ENCODE peak calls at places on chromosomes 5 and 9, in eight cellular contexts. C is cardiac fibroblast; Y is CD4-positive, alpha-beta T cell; D is cardiac muscle cell; M is lower leg skin; I is left ventricle myocardium inferior; U is prostate gland; B is GM23338. E is an unnamed sample.

GRCh38 chr9:112042769-112043168 is 132.3 kb downstream of the SUSD1 start:
- DNase-seq in I (no peak), C (no peak), D (no peak), Y (no peak), M (no peak), U (no peak), B (no peak), E (no peak)

GRCh38 chr5:77751328-77752023 is 24.7 kb downstream of the TBCA start:
- DNase-seq in Y (no peak), C (no peak), D (no peak), U (no peak), I (no peak), M (no peak), B (peak), E (no peak)

GRCh38 chr9:133290751-133291302 is 15.8 kb upstream of the ABO start:
- DNase-seq in M (no peak), U (no peak), C (no peak), Y (no peak), D (no peak), I (no peak), B (peak), E (no peak)

GRCh38 chr5:124452389-124452788 is 294.1 kb downstream of the ZNF608 start:
- DNase-seq in U (no peak), I (no peak), D (no peak), Y (no peak), C (no peak), B (no peak), M (no peak), E (no peak)

GRCh38 chr5:926416-927171 is 33.9 kb downstream of the TRIP13 start:
- DNase-seq in M (no peak), D (peak), I (no peak), C (peak), Y (peak), B (peak), U (no peak), E (no peak)

GRCh38 chr9:105341784-105342183 is 97.3 kb downstream of the SLC44A1 start:
- DNase-seq in M (no peak), Y (no peak), B (no peak), I (no peak), C (peak), D (peak), U (no peak), E (no peak)

GRCh38 chr9:91162784-91163440 is 198.8 kb downstream of the AUH start:
- DNase-seq in B (no peak), U (no peak), Y (no peak), M (no peak), C (no peak), I (no peak), D (peak), E (no peak)

GRCh38 chr9:3847377-3847776 is 321.6 kb upstream of the RFX3 start:
- DNase-seq in M (no peak), C (no peak), Y (no peak), I (no peak), U (no peak), D (no peak), B (no peak), E (no peak)

GRCh38 chr5:81631124-81631523 is 119.8 kb downstream of the SSBP2 start:
- DNase-seq in Y (no peak), D (no peak), B (no peak), C (no peak), U (no peak), M (no peak), I (no peak), E (no peak)

GRCh38 chr9:132163457-132163875 is 1.6 kb downstream of the NTNG2 start:
- DNase-seq in B (peak), D (no peak), Y (no peak), C (no peak), I (no peak), U (no peak), M (no peak), E (no peak)

GRCh38 chr9:120567874-120568273 is 12.1 kb downstream of the CDK5RAP2 start:
- DNase-seq in I (no peak), Y (no peak), D (no peak), B (no peak), U (no peak), C (no peak), M (no peak), E (no peak)

GRCh38 chr5:13704401-13704800 is 240.1 kb downstream of the DNAH5 start:
- DNase-seq in I (no peak), D (no peak), U (no peak), M (no peak), C (no peak), B (no peak), Y (no peak), E (no peak)

GRCh38 chr5:117752403-117752802 is 1177.8 kb upstream of the SEMA6A start:
- DNase-seq in B (no peak), U (no peak), M (no peak), C (no peak), I (no peak), Y (no peak), D (no peak), E (no peak)

GRCh38 chr9:122814545-122814944 is 13.8 kb downstream of the PDCL start:
- DNase-seq in Y (no peak), I (no peak), B (no peak), U (no peak), D (no peak), M (no peak), C (no peak), E (no peak)

GRCh38 chr5:2690293-2690692 is 61.2 kb downstream of the IRX2 start:
- DNase-seq in D (no peak), U (no peak), I (no peak), Y (no peak), C (no peak), M (no peak), B (no peak), E (no peak)

GRCh38 chr5:79021753-79022152 is 36.6 kb upstream of the ARSB start:
- DNase-seq in Y (no peak), C (peak), D (no peak), M (no peak), I (no peak), U (no peak), B (peak), E (no peak)

GRCh38 chr5:158423623-158424200 is 564.8 kb upstream of the CLINT1 start:
- DNase-seq in M (no peak), B (no peak), D (peak), I (no peak), U (no peak), C (no peak), Y (no peak), E (no peak)

GRCh38 chr5:52774005-52774410 is 13.7 kb upstream of the ITGA1 start:
- DNase-seq in Y (no peak), C (no peak), M (no peak), I (no peak), U (no peak), D (no peak), B (peak), E (no peak)

GRCh38 chr5:135880278-135880677 is 15.4 kb downstream of the IL9 start:
- DNase-seq in C (peak), D (no peak), Y (no peak), M (no peak), U (no peak), I (no peak), B (peak), E (peak)

GRCh38 chr9:134390537-134390936 is 64.3 kb downstream of the RXRA start:
- DNase-seq in D (no peak), C (no peak), M (no peak), I (no peak), U (no peak), B (no peak), Y (peak), E (no peak)

GRCh38 chr5:89847743-89848142 is 561.8 kb downstream of the CETN3 start:
- DNase-seq in B (no peak), Y (no peak), D (no peak), U (no peak), M (no peak), C (peak), I (no peak), E (no peak)

GRCh38 chr5:147520450-147520849 is 10.6 kb upstream of the DPYSL3 start:
- DNase-seq in B (peak), C (no peak), Y (no peak), M (no peak), I (no peak), U (no peak), D (peak), E (no peak)

GRCh38 chr5:147519380-147519779 is 9.5 kb upstream of the DPYSL3 start:
- DNase-seq in Y (no peak), C (no peak), M (no peak), B (no peak), I (no peak), U (no peak), D (peak), E (no peak)

GRCh38 chr5:147515269-147515668 is 5.4 kb upstream of the DPYSL3 start:
- DNase-seq in M (no peak), D (no peak), C (no peak), Y (no peak), U (no peak), I (no peak), B (no peak), E (no peak)

GRCh38 chr5:147512640-147513334 is 2.9 kb upstream of the DPYSL3 start:
- DNase-seq in U (peak), I (no peak), M (no peak), B (no peak), Y (no peak), D (no peak), C (no peak), E (no peak)

DNA sequence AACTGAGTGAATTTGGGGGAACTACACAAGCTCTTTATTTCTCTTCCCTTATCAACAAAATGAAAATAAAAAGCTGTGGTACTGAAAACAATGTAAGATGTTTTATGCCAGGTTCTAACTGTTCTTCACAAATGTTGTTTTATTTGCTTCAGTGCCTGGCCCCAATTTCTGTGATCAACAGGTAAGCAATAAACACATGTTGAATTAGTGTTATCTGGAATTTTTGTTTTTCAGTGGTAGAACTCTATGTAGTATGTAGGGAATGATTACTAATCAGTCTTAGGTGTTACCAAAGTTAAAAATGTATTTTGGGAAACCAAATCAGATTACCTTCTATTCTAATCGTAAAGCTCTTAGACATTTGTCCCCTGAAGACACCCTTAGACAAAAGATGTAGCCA is 7.5 kb upstream of the DPYSL3 start:
- DNase-seq in C (no peak), B (no peak), D (no peak), I (no peak), U (no peak), Y (no peak), M (no peak), E (no peak)
- TF ChIP-seq CTCF in C (no peak), B (no peak), D (no peak), I (no peak), U (no peak), Y (no peak), M (no peak), E (no peak)

DNA sequence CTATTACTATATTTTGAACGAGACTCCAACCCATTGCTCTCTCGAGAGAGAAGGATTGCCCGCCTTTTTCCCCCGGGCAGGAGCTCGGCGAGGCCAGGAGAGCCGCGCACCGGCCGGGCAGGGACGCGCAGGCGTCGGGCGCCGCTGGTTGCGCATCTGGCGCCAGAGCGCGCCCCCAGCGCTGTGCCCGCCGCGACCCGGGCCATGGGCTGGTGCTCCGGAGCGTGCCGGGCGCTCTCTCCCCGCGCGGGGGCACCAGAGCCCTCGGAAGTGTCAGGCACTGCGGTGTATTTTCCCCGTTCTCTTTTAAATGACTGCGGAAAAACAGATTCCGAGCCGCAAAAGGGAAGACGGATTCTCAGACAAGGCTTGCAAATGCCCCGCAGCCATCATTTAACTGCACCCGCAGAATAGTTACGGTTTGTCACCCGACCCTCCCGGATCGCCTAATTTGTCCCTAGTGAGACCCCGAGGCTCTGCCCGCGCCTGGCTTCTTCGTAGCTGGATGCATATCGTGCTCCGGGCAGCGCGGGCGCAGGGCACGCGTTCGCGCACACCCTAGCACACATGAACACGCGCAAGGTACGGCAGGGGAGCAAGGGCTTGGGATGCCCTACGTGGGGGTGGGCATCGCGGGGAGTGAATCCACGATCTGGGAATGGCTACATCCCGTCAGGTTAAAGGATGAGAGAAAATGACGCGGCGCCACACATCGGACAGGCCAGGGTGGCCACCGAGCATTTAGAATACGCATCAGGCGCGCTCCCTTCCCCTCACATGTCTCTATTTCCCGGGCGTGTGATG is 1.1 kb upstream of the NTRK2 start:
- DNase-seq in Y (no peak), M (peak), U (no peak), B (peak), C (peak), D (peak), I (peak), E (peak)
- TF ChIP-seq CTCF in Y (no peak), M (no peak), U (peak), B (peak), C (peak), D (peak), I (peak), E (peak)

GRCh38 chr9:137175345-137175961 is 3.6 kb upstream of the TMEM210 start:
- DNase-seq in C (no peak), Y (no peak), U (no peak), I (no peak), B (peak), M (no peak), D (no peak), E (no peak)
- TF ChIP-seq CTCF in C (peak), Y (peak), U (peak), I (no peak), B (peak), M (no peak), D (peak), E (no peak)

GRCh38 chr5:140174472-140175366 is at the start of gene CYSTM1:
- DNase-seq in D (peak), I (peak), B (peak), U (peak), C (peak), M (peak), Y (peak), E (peak)
- TF ChIP-seq CTCF in D (no peak), I (no peak), B (no peak), U (no peak), C (no peak), M (no peak), Y (no peak), E (no peak)

GRCh38 chr5:54964405-54964804 is 21.0 kb downstream of the ESM1 start:
- DNase-seq in M (no peak), C (no peak), I (no peak), U (no peak), D (no peak), Y (no peak), B (no peak), E (no peak)

GRCh38 chr5:54965806-54966205 is 19.6 kb downstream of the ESM1 start:
- DNase-seq in M (no peak), U (no peak), B (no peak), C (peak), D (peak), Y (no peak), I (no peak), E (no peak)

GRCh38 chr5:54975701-54976100 is 9.7 kb downstream of the ESM1 start:
- DNase-seq in Y (no peak), C (no peak), M (no peak), D (no peak), U (no peak), I (no peak), B (no peak), E (no peak)

GRCh38 chr5:54969242-54969641 is 16.2 kb downstream of the ESM1 start:
- DNase-seq in C (no peak), U (no peak), B (no peak), Y (no peak), I (no peak), D (no peak), M (no peak), E (no peak)

GRCh38 chr5:54969856-54970828 is 15.3 kb downstream of the ESM1 start:
- DNase-seq in U (no peak), C (no peak), D (no peak), B (no peak), M (no peak), Y (no peak), I (no peak), E (no peak)
- TF ChIP-seq CTCF in U (no peak), C (no peak), D (no peak), B (no peak), M (no peak), Y (no peak), I (no peak), E (no peak)

GRCh38 chr5:16776611-16777251 is 159.4 kb downstream of the MYO10 start:
- DNase-seq in C (peak), M (peak), Y (no peak), B (peak), I (no peak), U (peak), D (no peak), E (no peak)
- TF ChIP-seq CTCF in C (no peak), M (no peak), Y (peak), B (peak), I (peak), U (peak), D (no peak), E (no peak)

DNA sequence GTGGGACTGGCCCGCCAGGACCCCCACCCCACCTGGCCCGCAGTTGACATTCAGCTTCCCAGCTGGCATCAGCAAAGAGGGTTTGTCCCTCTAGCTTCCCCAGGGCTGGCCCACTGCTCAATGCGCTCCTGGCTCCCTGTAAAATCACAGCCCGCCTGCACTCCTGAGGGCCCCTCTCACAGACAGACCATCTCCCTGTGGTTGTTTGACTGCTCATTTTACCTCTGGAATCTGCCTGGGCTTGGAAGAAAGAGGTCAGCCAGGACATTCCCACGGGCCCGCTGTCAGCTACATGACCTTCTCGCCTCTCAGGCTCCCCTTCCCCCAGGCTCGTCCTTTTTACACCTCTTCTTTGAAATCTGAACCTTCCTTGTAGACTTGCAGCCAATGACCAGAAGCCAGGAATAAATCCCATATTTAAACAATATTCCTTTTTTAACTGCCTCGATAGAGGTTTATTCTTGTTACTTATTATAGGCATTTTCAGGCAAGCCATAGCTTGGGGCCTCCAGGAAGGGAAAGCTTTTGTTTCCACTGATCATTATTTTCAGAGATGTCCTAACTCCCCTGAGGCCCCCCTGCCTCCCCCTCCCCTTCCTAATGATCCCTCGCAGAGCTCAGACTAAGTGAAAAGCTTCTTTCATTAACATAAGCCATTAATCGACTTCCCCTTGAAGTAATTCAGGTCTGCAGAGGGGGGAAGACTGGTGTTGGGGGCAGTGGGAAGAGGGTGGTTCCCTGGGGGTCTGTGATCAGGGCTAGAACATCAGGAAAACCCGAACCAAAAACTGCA is 76.3 kb upstream of the IQGAP2 start:
- DNase-seq in Y (no peak), U (no peak), D (no peak), C (no peak), I (no peak), B (peak), M (no peak), E (peak)
- TF ChIP-seq CTCF in Y (no peak), U (no peak), D (no peak), C (no peak), I (no peak), B (no peak), M (no peak), E (no peak)